ENCODE peak calls at places on chromosomes 7 and 10, in eight cellular contexts. E, A, G, D, C, Z, M and T are unnamed samples.
A peak's percentile ranks its signal among the peaks of the same experiment; 100 is the strongest.

GRCh38 chr7:72030994-72031667 is 381.0 kb downstream of the CALN1 start:
- DNase-seq in E (no peak), A (no peak), G (no peak), D (no peak), C (no peak), Z (no peak), M (no peak), T (no peak)

GRCh38 chr7:112495820-112496462 is 15.2 kb downstream of the LSMEM1 start:
- DNase-seq in E (no peak), A (no peak), G (peak; percentile 31), D (peak; percentile 20), C (no peak), Z (peak; percentile 71), M (peak; percentile 61), T (peak; percentile 6)

GRCh38 chr10:15245530-15245929 is 77.0 kb upstream of the NMT2 start:
- DNase-seq in E (no peak), A (no peak), G (no peak), D (no peak), C (no peak), Z (no peak), M (no peak), T (no peak)

GRCh38 chr10:8035641-8036520 is 18.6 kb upstream of the GATA3 start:
- DNase-seq in E (no peak), A (no peak), G (peak; percentile 17), D (no peak), C (no peak), Z (no peak), M (no peak), T (peak; percentile 16)

GRCh38 chr7:119842786-119843185 is 430.2 kb upstream of the KCND2 start:
- DNase-seq in E (no peak), A (no peak), G (no peak), D (no peak), C (no peak), Z (no peak), M (no peak), T (no peak)

GRCh38 chr10:119872860-119873671 is 423 bp upstream of the MCMBP start:
- DNase-seq in E (peak; percentile 28), A (peak; percentile 89), G (peak; percentile 77), D (peak; percentile 91), C (peak; percentile 93), Z (peak; percentile 83), M (peak; percentile 91), T (peak; percentile 87)

GRCh38 chr10:26801831-26802230 is 58.9 kb downstream of the ABI1 start:
- DNase-seq in E (no peak), A (no peak), G (no peak), D (no peak), C (no peak), Z (no peak), M (no peak), T (no peak)

GRCh38 chr7:155483868-155484325 is 26.0 kb downstream of the EN2 start:
- DNase-seq in E (no peak), A (no peak), G (no peak), D (peak; percentile 35), C (no peak), Z (no peak), M (no peak), T (no peak)

GRCh38 chr7:137703291-137704010 is 143.3 kb downstream of the DGKI start:
- DNase-seq in E (no peak), A (no peak), G (no peak), D (no peak), C (no peak), Z (no peak), M (no peak), T (no peak)

GRCh38 chr10:86693721-86694369 is 25.5 kb downstream of the LDB3 start:
- DNase-seq in E (no peak), A (peak; percentile 70), G (no peak), D (no peak), C (no peak), Z (peak; percentile 50), M (peak; percentile 51), T (peak; percentile 37)

GRCh38 chr7:18648849-18649758 is 153.6 kb downstream of the HDAC9 start:
- DNase-seq in E (no peak), A (no peak), G (no peak), D (no peak), C (no peak), Z (no peak), M (no peak), T (no peak)

DNA sequence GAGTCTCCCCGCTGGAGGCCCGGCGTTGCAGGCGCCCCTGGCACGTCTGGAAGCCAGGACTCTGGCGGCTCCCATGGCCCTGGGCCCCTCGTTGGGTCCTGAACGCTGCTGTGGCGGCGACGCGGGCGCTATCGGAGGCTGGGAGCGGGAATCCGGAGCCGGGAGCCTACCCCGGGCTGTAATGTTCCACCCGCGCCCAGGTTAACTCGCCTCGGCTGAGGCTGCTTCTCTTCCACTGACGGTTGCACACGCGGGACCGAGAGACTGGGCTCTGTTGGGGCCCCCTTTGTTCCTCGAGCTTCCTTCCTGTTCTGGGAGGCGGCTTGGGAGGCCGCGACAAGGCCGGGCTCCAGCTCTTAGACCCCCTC is 1.3 kb upstream of the HOXA5 start:
- DNase-seq in E (no peak), A (peak; percentile 41), G (no peak), D (no peak), C (peak; percentile 61), Z (no peak), M (peak; percentile 24), T (no peak)
- H3K9me3 ChIP-seq in E (no peaks in the 10 kb centered on the region), A (no peaks in the 10 kb centered on the region), G (peaks cover 20% of the 10 kb centered on the region), D (no peaks in the 10 kb centered on the region), C (no peaks in the 10 kb centered on the region), Z (no peaks in the 10 kb centered on the region), M (no peaks in the 10 kb centered on the region), T (no peaks in the 10 kb centered on the region)

GRCh38 chr10:98030991-98031431 is 590 bp upstream of the CRTAC1 start:
- DNase-seq in E (no peak), A (no peak), G (peak; percentile 47), D (no peak), C (no peak), Z (no peak), M (no peak), T (no peak)
- H3K27me3 ChIP-seq in E (peaks cover 6% of the 10 kb centered on the region), A (peaks cover 73% of the 10 kb centered on the region), G (peaks cover 71% of the 10 kb centered on the region), D (peaks cover 97% of the 10 kb centered on the region), C (peaks cover 22% of the 10 kb centered on the region), Z (peaks cover 37% of the 10 kb centered on the region), M (peaks cover 95% of the 10 kb centered on the region), T (peaks cover 15% of the 10 kb centered on the region)

DNA sequence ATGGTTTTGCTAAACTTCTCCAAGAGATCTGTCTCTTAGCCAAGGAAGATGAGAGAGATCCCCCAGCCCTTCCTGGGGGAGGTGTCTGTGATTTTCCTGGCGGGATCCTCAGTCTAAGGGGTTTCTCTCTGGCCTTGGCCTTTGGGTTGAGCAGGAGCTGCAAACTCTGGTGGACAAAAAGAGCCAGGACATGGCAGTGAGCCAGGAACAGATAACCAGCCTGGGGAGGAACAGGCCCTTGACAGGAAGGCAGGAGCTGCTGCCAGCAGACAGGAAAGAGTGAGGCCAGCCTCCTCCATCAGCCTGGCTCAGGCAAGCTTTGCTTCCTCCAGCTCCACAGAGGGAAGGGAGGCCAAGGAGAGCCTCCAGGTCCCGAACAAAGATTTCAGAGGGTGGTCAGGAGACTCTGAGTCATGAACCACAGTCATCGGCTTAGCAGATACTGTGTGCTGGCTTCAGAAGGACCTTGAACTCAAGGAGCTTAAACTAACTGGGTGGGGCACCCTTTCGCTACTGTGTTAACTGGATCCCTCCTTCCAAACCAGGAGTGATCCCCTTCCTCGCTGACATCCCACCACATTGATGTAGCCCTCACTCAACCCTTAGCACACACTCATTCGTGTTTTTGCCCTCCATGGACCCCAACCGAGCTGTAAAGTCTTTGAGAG is 34.7 kb downstream of the DDIT4 start:
- DNase-seq in E (no peak), A (peak; percentile 74), G (no peak), D (no peak), C (peak; percentile 74), Z (peak; percentile 97), M (peak; percentile 63), T (peak; percentile 12)
- H3K27ac ChIP-seq in E (peak overlapping the region; percentile 61), A (peak overlapping the region; percentile 30), G (no peak overlapping the region), D (peak overlapping the region; percentile 80), C (peak overlapping the region; percentile 46), Z (peak overlapping the region; percentile 74), M (peak overlapping the region; percentile 76), T (peak overlapping the region; percentile 44)

GRCh38 chr7:158093156-158093796 is 494.3 kb downstream of the PTPRN2 start:
- DNase-seq in E (no peak), A (peak; percentile 14), G (no peak), D (no peak), C (no peak), Z (no peak), M (no peak), T (no peak)
- H3K9me3 ChIP-seq in E (no peaks in the 10 kb centered on the region), A (peaks cover 4% of the 10 kb centered on the region), G (peaks cover 3% of the 10 kb centered on the region), D (no peaks in the 10 kb centered on the region), C (no peaks in the 10 kb centered on the region), Z (no peaks in the 10 kb centered on the region), M (no peaks in the 10 kb centered on the region), T (no peaks in the 10 kb centered on the region)

DNA sequence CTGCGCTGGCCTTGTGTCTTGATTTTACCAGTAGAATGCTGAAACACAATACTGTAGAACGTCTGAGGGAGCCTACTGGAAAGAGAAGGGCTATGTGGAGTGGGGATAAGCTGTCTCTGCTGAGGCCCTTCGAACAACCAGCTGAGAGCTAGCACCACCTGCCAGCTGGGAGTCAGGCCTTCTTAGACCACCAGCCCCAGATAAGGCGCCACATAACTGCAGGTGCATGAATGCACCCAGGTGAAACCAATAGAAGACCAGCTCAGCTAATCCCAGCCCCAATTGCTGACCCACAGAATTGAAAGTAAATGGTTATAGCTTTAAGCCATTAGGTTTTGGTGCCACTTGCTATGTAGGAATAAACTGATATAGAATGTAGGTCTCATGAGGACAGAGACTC is 438.4 kb downstream of the ADRA2A start:
- DNase-seq in E (no peak), A (no peak), G (no peak), D (no peak), C (no peak), Z (no peak), M (no peak), T (no peak)
- H3K27me3 ChIP-seq in E (no peaks in the 10 kb centered on the region), A (no peaks in the 10 kb centered on the region), G (no peaks in the 10 kb centered on the region), D (peaks cover 28% of the 10 kb centered on the region), C (no peaks in the 10 kb centered on the region), Z (no peaks in the 10 kb centered on the region), M (no peaks in the 10 kb centered on the region), T (no peaks in the 10 kb centered on the region)

GRCh38 chr7:25239888-25240287 is 11.6 kb upstream of the NPVF start:
- DNase-seq in E (no peak), A (no peak), G (no peak), D (no peak), C (no peak), Z (no peak), M (no peak), T (no peak)
- H3K27ac ChIP-seq in E (no peak overlapping the region), A (no peak overlapping the region), G (no peak overlapping the region), D (no peak overlapping the region), C (no peak overlapping the region), Z (no peak overlapping the region), M (no peak overlapping the region), T (no peak overlapping the region)

GRCh38 chr10:42899036-42899435 is 116.4 kb downstream of the BMS1 start:
- DNase-seq in E (no peak), A (no peak), G (no peak), D (no peak), C (no peak), Z (no peak), M (no peak), T (no peak)
- H3K9me3 ChIP-seq in E (peaks cover 9% of the 10 kb centered on the region), A (peaks cover 2% of the 10 kb centered on the region), G (peaks cover 3% of the 10 kb centered on the region), D (peaks cover 25% of the 10 kb centered on the region), C (no peaks in the 10 kb centered on the region), Z (no peaks in the 10 kb centered on the region), M (no peaks in the 10 kb centered on the region), T (no peaks in the 10 kb centered on the region)

GRCh38 chr10:112756118-112756512 is 193.9 kb upstream of the TCF7L2 start:
- DNase-seq in E (no peak), A (no peak), G (no peak), D (no peak), C (peak; percentile 54), Z (peak; percentile 90), M (no peak), T (no peak)
- H3K27me3 ChIP-seq in E (no peaks in the 10 kb centered on the region), A (no peaks in the 10 kb centered on the region), G (no peaks in the 10 kb centered on the region), D (no peaks in the 10 kb centered on the region), C (no peaks in the 10 kb centered on the region), Z (no peaks in the 10 kb centered on the region), M (no peaks in the 10 kb centered on the region), T (no peaks in the 10 kb centered on the region)